ENCODE peak calls at places on chromosomes 2 and 18, in six cellular contexts. W, I, V, X, F and C are unnamed samples.

GRCh38 chr18:21740474-21740723 is 193 bp upstream of the MIB1 start:
- DNase-seq in W (no peak), I (no peak), V (peak), X (peak), F (peak), C (peak)

GRCh38 chr18:67132919-67133318 is 383.6 kb downstream of the DSEL start:
- DNase-seq in W (no peak), I (no peak), V (no peak), X (no peak), F (no peak), C (no peak)

GRCh38 chr2:39024833-39025232 is 96.0 kb downstream of the SOS1 start:
- DNase-seq in W (no peak), I (no peak), V (peak), X (no peak), F (no peak), C (no peak)

GRCh38 chr2:143575340-143575739 is 446.1 kb downstream of the ARHGAP15 start:
- DNase-seq in W (no peak), I (no peak), V (peak), X (no peak), F (no peak), C (no peak)

GRCh38 chr18:23053756-23054457 is 81.4 kb upstream of the CABLES1 start:
- DNase-seq in W (no peak), I (peak), V (peak), X (peak), F (no peak), C (peak)

GRCh38 chr2:33577084-33577483 is 22.0 kb downstream of the FAM98A start:
- DNase-seq in W (no peak), I (no peak), V (no peak), X (no peak), F (no peak), C (no peak)

GRCh38 chr2:27638023-27638637 is 9.3 kb downstream of the GPN1 start:
- DNase-seq in W (peak), I (no peak), V (peak), X (no peak), F (no peak), C (no peak)

GRCh38 chr2:25401307-25402021 is 59.7 kb upstream of the DNMT3A start:
- DNase-seq in W (no peak), I (no peak), V (no peak), X (no peak), F (no peak), C (no peak)

GRCh38 chr2:164651361-164651760 is 30.1 kb upstream of the GRB14 start:
- DNase-seq in W (no peak), I (no peak), V (no peak), X (peak), F (no peak), C (no peak)

GRCh38 chr2:195898505-195898904 is 170.1 kb downstream of the DNAH7 start:
- DNase-seq in W (peak), I (no peak), V (peak), X (no peak), F (peak), C (no peak)

GRCh38 chr18:34867520-34867919 is 157.4 kb downstream of the DTNA start:
- DNase-seq in W (no peak), I (peak), V (no peak), X (peak), F (no peak), C (no peak)

GRCh38 chr2:28772351-28772750 is 20.7 kb downstream of the PPP1CB start:
- DNase-seq in W (no peak), I (no peak), V (no peak), X (no peak), F (no peak), C (no peak)

GRCh38 chr2:238725298-238725697 is 122.6 kb upstream of the TWIST2 start:
- DNase-seq in W (no peak), I (no peak), V (no peak), X (no peak), F (no peak), C (no peak)

GRCh38 chr2:197184959-197185586 is 125.5 kb downstream of the ANKRD44 start:
- DNase-seq in W (no peak), I (no peak), V (peak), X (no peak), F (peak), C (no peak)

DNA sequence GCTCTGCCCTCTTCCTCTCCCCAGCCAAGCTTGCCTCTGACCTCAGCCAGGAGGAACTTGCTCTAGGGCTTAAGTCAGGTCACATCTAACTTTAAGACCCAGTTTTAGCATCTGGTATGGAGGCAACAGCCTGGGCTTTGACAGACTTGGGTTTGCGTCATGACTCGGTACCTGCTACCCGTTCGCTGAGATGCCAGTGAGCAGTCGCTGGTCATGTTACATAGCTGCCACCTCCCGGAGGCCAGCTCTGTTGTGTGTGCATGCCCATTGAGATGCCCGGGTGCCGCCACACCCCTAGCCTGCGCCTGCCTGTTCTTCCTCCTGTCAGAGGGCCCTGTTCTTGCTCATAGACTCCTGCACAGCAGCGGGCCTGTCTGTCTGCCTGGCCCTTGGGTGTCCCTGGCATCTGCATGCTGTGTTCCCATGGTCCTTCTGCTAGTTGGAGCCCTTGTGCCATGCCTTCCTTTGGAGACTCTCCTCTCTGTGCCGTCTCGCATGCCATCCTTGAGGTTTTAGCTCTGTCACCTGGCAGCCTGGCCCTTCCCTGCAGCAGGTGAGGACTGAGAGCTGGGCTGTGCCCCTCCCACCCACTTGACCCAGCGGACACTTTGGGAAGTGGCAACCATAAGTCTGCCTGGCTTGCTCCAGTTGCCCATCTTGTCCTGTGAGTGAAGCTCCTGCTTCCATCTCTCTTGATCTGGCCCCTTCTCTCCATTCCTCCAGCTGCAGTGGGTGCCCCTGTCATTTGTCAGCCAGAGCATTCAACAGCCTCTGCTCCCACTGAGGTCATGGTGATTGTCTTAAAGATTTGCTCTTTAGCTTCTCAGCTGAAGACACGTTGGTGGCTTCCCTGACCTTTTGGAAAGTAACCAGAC is 24.9 kb downstream of the ASAP2 start:
- DNase-seq in W (no peak), I (no peak), V (no peak), X (no peak), F (no peak), C (no peak)
- TF ChIP-seq CTCF in W (no peak), I (no peak), V (no peak), X (no peak), F (no peak), C (no peak)

GRCh38 chr2:26460613-26461031 is 17.3 kb downstream of the OTOF start:
- DNase-seq in W (no peak), I (no peak), V (no peak), X (peak), F (peak), C (no peak)

GRCh38 chr2:26462100-26462499 is 15.8 kb downstream of the OTOF start:
- DNase-seq in W (no peak), I (no peak), V (no peak), X (no peak), F (peak), C (no peak)

GRCh38 chr2:26461601-26462023 is 16.3 kb downstream of the OTOF start:
- DNase-seq in W (no peak), I (no peak), V (no peak), X (peak), F (peak), C (no peak)

GRCh38 chr2:26458365-26459042 is 19.4 kb downstream of the OTOF start:
- DNase-seq in W (no peak), I (no peak), V (no peak), X (no peak), F (no peak), C (no peak)

GRCh38 chr2:26459991-26460612 is 17.8 kb downstream of the OTOF start:
- DNase-seq in W (no peak), I (no peak), V (no peak), X (peak), F (no peak), C (no peak)
- TF ChIP-seq CTCF in W (peak), I (no peak), V (no peak), X (peak), F (no peak), C (no peak)

GRCh38 chr2:36318547-36318946 is 37.0 kb upstream of the CRIM1 start:
- DNase-seq in W (no peak), I (no peak), V (no peak), X (no peak), F (no peak), C (no peak)
- TF ChIP-seq CTCF in W (peak), I (no peak), V (peak), X (peak), F (no peak), C (no peak)

GRCh38 chr2:218879881-218880748 is 537 bp upstream of the WNT10A start:
- DNase-seq in W (no peak), I (no peak), V (no peak), X (peak), F (no peak), C (no peak)
- TF ChIP-seq CTCF in W (no peak), I (no peak), V (no peak), X (no peak), F (no peak), C (no peak)

GRCh38 chr2:71323386-71323785 is 8.2 kb upstream of the ZNF638 start:
- DNase-seq in W (no peak), I (no peak), V (no peak), X (no peak), F (no peak), C (no peak)
- TF ChIP-seq CTCF in W (no peak), I (no peak), V (no peak), X (no peak), F (no peak), C (no peak)

GRCh38 chr2:170822885-170823799 is 6.5 kb downstream of the GAD1 start:
- DNase-seq in W (no peak), I (peak), V (no peak), X (peak), F (no peak), C (no peak)

GRCh38 chr2:170820647-170821630 is 4.3 kb downstream of the GAD1 start:
- DNase-seq in W (no peak), I (no peak), V (no peak), X (peak), F (no peak), C (no peak)

GRCh38 chr2:170823800-170824153 is 7.1 kb downstream of the GAD1 start:
- DNase-seq in W (no peak), I (no peak), V (no peak), X (peak), F (no peak), C (no peak)

GRCh38 chr2:170821631-170822291 is 5.1 kb downstream of the GAD1 start:
- DNase-seq in W (no peak), I (no peak), V (no peak), X (no peak), F (no peak), C (no peak)

GRCh38 chr2:170822292-170822884 is 5.7 kb downstream of the GAD1 start:
- DNase-seq in W (no peak), I (peak), V (no peak), X (peak), F (no peak), C (no peak)
- TF ChIP-seq CTCF in W (peak), I (peak), V (no peak), X (peak), F (no peak), C (peak)

GRCh38 chr2:240916571-240917008 is 10.5 kb downstream of the CROCC2 start:
- DNase-seq in W (peak), I (no peak), V (peak), X (peak), F (peak), C (peak)

GRCh38 chr2:240915526-240916335 is 9.6 kb downstream of the CROCC2 start:
- DNase-seq in W (no peak), I (no peak), V (no peak), X (no peak), F (peak), C (no peak)

GRCh38 chr2:240912878-240913809 is 7.0 kb downstream of the CROCC2 start:
- DNase-seq in W (no peak), I (no peak), V (peak), X (no peak), F (no peak), C (no peak)

GRCh38 chr2:240913810-240914644 is 7.9 kb downstream of the CROCC2 start:
- DNase-seq in W (no peak), I (peak), V (peak), X (peak), F (no peak), C (peak)

GRCh38 chr2:240914645-240915525 is 8.7 kb downstream of the CROCC2 start:
- DNase-seq in W (no peak), I (no peak), V (no peak), X (no peak), F (no peak), C (no peak)
- TF ChIP-seq CTCF in W (no peak), I (peak), V (no peak), X (peak), F (no peak), C (no peak)

GRCh38 chr2:130756041-130756720 is 841 bp downstream of the AMER3 start:
- DNase-seq in W (no peak), I (peak), V (no peak), X (peak), F (no peak), C (no peak)
- TF ChIP-seq CTCF in W (no peak), I (no peak), V (peak), X (no peak), F (no peak), C (no peak)

DNA sequence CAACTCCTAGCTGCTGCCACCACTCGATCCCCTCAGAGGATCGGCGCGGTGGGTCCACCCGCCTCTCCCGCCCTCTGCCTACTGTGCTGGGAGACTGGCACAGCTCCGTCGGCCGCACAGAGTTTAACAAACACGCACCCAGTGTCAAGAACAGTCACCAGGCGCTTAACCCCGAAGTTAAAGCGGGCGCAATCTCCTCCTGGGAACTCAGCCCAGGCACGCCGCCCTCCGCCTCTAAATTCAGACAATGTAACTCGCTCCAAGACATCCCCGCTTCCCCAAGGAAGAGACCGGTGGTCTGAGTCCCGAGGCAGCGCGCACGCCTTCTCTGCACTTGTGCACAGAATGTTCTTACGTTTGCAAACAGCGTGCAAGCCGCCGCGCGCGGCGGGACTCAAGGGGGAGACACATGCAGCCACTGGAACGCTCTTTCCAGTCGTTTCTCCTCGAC is 533 bp downstream of the CXCR4 start:
- DNase-seq in W (no peak), I (peak), V (peak), X (peak), F (peak), C (no peak)
- TF ChIP-seq CTCF in W (peak), I (peak), V (no peak), X (no peak), F (no peak), C (no peak)